ENCODE peak calls at places on chromosomes 5 and 9, in seven cellular contexts. One of them, this sample, is unnamed.

GRCh38 chr5:36708996-36709395 is 102.6 kb downstream of the SLC1A3 start:
- DNase-seq in progenitor cell of endocrine pancreas: no peak
- DNase-seq in pons: no peak
- DNase-seq in NCI-H1694 treated with DMSO at 0.1 percent for 48 hours: no peak
- DNase-seq in endodermal cell: no peak
- DNase-seq in cardiac muscle cell: no peak
- DNase-seq in stimulated activated naive CD8-positive, alpha-beta T cell treated with anti-CD3 and anti-CD28 coated beads, Interleukin-15, amount 100 ng/mL, for 72 hours: no peak
- DNase-seq in this sample: no peak

GRCh38 chr5:33891731-33892418 is at the start of gene ADAMTS12:
- DNase-seq in endodermal cell: peak
- DNase-seq in stimulated activated naive CD8-positive, alpha-beta T cell treated with anti-CD3 and anti-CD28 coated beads, Interleukin-15, amount 100 ng/mL, for 72 hours: no peak
- DNase-seq in pons: no peak
- DNase-seq in progenitor cell of endocrine pancreas: peak
- DNase-seq in cardiac muscle cell: peak
- DNase-seq in NCI-H1694 treated with DMSO at 0.1 percent for 48 hours: no peak
- DNase-seq in this sample: no peak

GRCh38 chr9:130073373-130073772 is 19.7 kb downstream of the GPR107 start:
- DNase-seq in progenitor cell of endocrine pancreas: no peak
- DNase-seq in cardiac muscle cell: peak
- DNase-seq in pons: no peak
- DNase-seq in NCI-H1694 treated with DMSO at 0.1 percent for 48 hours: no peak
- DNase-seq in endodermal cell: peak
- DNase-seq in stimulated activated naive CD8-positive, alpha-beta T cell treated with anti-CD3 and anti-CD28 coated beads, Interleukin-15, amount 100 ng/mL, for 72 hours: no peak
- DNase-seq in this sample: no peak

GRCh38 chr5:172688735-172689572 is 47.9 kb downstream of the NEURL1B start:
- DNase-seq in progenitor cell of endocrine pancreas: no peak
- DNase-seq in pons: no peak
- DNase-seq in endodermal cell: no peak
- DNase-seq in NCI-H1694 treated with DMSO at 0.1 percent for 48 hours: no peak
- DNase-seq in cardiac muscle cell: peak
- DNase-seq in stimulated activated naive CD8-positive, alpha-beta T cell treated with anti-CD3 and anti-CD28 coated beads, Interleukin-15, amount 100 ng/mL, for 72 hours: peak
- DNase-seq in this sample: no peak

GRCh38 chr9:89790542-89791109 is 185.8 kb downstream of the GADD45G start:
- DNase-seq in endodermal cell: peak
- DNase-seq in NCI-H1694 treated with DMSO at 0.1 percent for 48 hours: no peak
- DNase-seq in cardiac muscle cell: no peak
- DNase-seq in pons: no peak
- DNase-seq in stimulated activated naive CD8-positive, alpha-beta T cell treated with anti-CD3 and anti-CD28 coated beads, Interleukin-15, amount 100 ng/mL, for 72 hours: no peak
- DNase-seq in progenitor cell of endocrine pancreas: no peak
- DNase-seq in this sample: no peak

GRCh38 chr9:96674914-96675538 is 19.9 kb upstream of the PRXL2C start:
- DNase-seq in stimulated activated naive CD8-positive, alpha-beta T cell treated with anti-CD3 and anti-CD28 coated beads, Interleukin-15, amount 100 ng/mL, for 72 hours: no peak
- DNase-seq in endodermal cell: no peak
- DNase-seq in pons: no peak
- DNase-seq in NCI-H1694 treated with DMSO at 0.1 percent for 48 hours: no peak
- DNase-seq in progenitor cell of endocrine pancreas: no peak
- DNase-seq in cardiac muscle cell: no peak
- DNase-seq in this sample: no peak

GRCh38 chr5:166695311-166695710 is 1596.1 kb upstream of the WWC1 start:
- DNase-seq in progenitor cell of endocrine pancreas: no peak
- DNase-seq in cardiac muscle cell: no peak
- DNase-seq in stimulated activated naive CD8-positive, alpha-beta T cell treated with anti-CD3 and anti-CD28 coated beads, Interleukin-15, amount 100 ng/mL, for 72 hours: no peak
- DNase-seq in pons: no peak
- DNase-seq in NCI-H1694 treated with DMSO at 0.1 percent for 48 hours: no peak
- DNase-seq in endodermal cell: no peak
- DNase-seq in this sample: no peak

GRCh38 chr9:127580371-127580770 is 31.7 kb upstream of the STXBP1 start:
- DNase-seq in stimulated activated naive CD8-positive, alpha-beta T cell treated with anti-CD3 and anti-CD28 coated beads, Interleukin-15, amount 100 ng/mL, for 72 hours: no peak
- DNase-seq in endodermal cell: no peak
- DNase-seq in pons: no peak
- DNase-seq in NCI-H1694 treated with DMSO at 0.1 percent for 48 hours: no peak
- DNase-seq in progenitor cell of endocrine pancreas: no peak
- DNase-seq in cardiac muscle cell: no peak
- DNase-seq in this sample: no peak

GRCh38 chr5:179379321-179379890 is 34.1 kb upstream of the ADAMTS2 start:
- DNase-seq in NCI-H1694 treated with DMSO at 0.1 percent for 48 hours: no peak
- DNase-seq in stimulated activated naive CD8-positive, alpha-beta T cell treated with anti-CD3 and anti-CD28 coated beads, Interleukin-15, amount 100 ng/mL, for 72 hours: no peak
- DNase-seq in cardiac muscle cell: no peak
- DNase-seq in pons: no peak
- DNase-seq in progenitor cell of endocrine pancreas: no peak
- DNase-seq in endodermal cell: no peak
- DNase-seq in this sample: no peak

GRCh38 chr9:34328500-34328982 is 527 bp downstream of the KIF24 start:
- DNase-seq in NCI-H1694 treated with DMSO at 0.1 percent for 48 hours: peak
- DNase-seq in cardiac muscle cell: no peak
- DNase-seq in progenitor cell of endocrine pancreas: no peak
- DNase-seq in pons: no peak
- DNase-seq in endodermal cell: no peak
- DNase-seq in stimulated activated naive CD8-positive, alpha-beta T cell treated with anti-CD3 and anti-CD28 coated beads, Interleukin-15, amount 100 ng/mL, for 72 hours: no peak
- DNase-seq in this sample: no peak

GRCh38 chr9:32755730-32756129 is 27.6 kb upstream of the TMEM215 start:
- DNase-seq in cardiac muscle cell: no peak
- DNase-seq in progenitor cell of endocrine pancreas: no peak
- DNase-seq in stimulated activated naive CD8-positive, alpha-beta T cell treated with anti-CD3 and anti-CD28 coated beads, Interleukin-15, amount 100 ng/mL, for 72 hours: no peak
- DNase-seq in pons: no peak
- DNase-seq in NCI-H1694 treated with DMSO at 0.1 percent for 48 hours: no peak
- DNase-seq in endodermal cell: no peak
- DNase-seq in this sample: no peak

GRCh38 chr5:143733635-143734341 is 78.2 kb upstream of the HMHB1 start:
- DNase-seq in NCI-H1694 treated with DMSO at 0.1 percent for 48 hours: no peak
- DNase-seq in progenitor cell of endocrine pancreas: no peak
- DNase-seq in cardiac muscle cell: no peak
- DNase-seq in stimulated activated naive CD8-positive, alpha-beta T cell treated with anti-CD3 and anti-CD28 coated beads, Interleukin-15, amount 100 ng/mL, for 72 hours: no peak
- DNase-seq in pons: no peak
- DNase-seq in endodermal cell: no peak
- DNase-seq in this sample: no peak

GRCh38 chr5:28734396-28734795 is 1696.0 kb upstream of the CDH9 start:
- DNase-seq in pons: no peak
- DNase-seq in progenitor cell of endocrine pancreas: no peak
- DNase-seq in cardiac muscle cell: no peak
- DNase-seq in endodermal cell: no peak
- DNase-seq in stimulated activated naive CD8-positive, alpha-beta T cell treated with anti-CD3 and anti-CD28 coated beads, Interleukin-15, amount 100 ng/mL, for 72 hours: no peak
- DNase-seq in NCI-H1694 treated with DMSO at 0.1 percent for 48 hours: no peak
- DNase-seq in this sample: no peak

GRCh38 chr5:65037845-65038815 is 269.4 kb downstream of the CWC27 start:
- DNase-seq in pons: no peak
- DNase-seq in stimulated activated naive CD8-positive, alpha-beta T cell treated with anti-CD3 and anti-CD28 coated beads, Interleukin-15, amount 100 ng/mL, for 72 hours: peak
- DNase-seq in NCI-H1694 treated with DMSO at 0.1 percent for 48 hours: no peak
- DNase-seq in endodermal cell: peak
- DNase-seq in cardiac muscle cell: no peak
- DNase-seq in progenitor cell of endocrine pancreas: no peak
- DNase-seq in this sample: no peak

This sample was measured in substantia nigra.